ENCODE peak calls at places on chromosome 1, in six cellular contexts. One of them, this sample, is unnamed.

GRCh38 chr1:245092638-245092976 is 62.2 kb upstream of the KIF26B start:
- DNase-seq in activated T-helper 1 cell treated with anti-CD3 and anti-CD28 coated beads, Interleukin-12 subunit alpha, Interleukin-12 subunit beta, Interleukin-2, Interleukin-4 antibody, amounts not matched to agents 30 ng/mL and 10 ng/mL and 1 ng/mL, durations not matched to agents 14 hours and 24 hours and 36 hours: no peak
- DNase-seq in HS-27A: no peak
- DNase-seq in stomach: no peak
- DNase-seq in PC-3: no peak
- DNase-seq in endothelial cell: no peak
- DNase-seq in this sample: no peak

GRCh38 chr1:18643154-18644012 is 12.7 kb downstream of the PAX7 start:
- DNase-seq in activated T-helper 1 cell treated with anti-CD3 and anti-CD28 coated beads, Interleukin-12 subunit alpha, Interleukin-12 subunit beta, Interleukin-2, Interleukin-4 antibody, amounts not matched to agents 30 ng/mL and 10 ng/mL and 1 ng/mL, durations not matched to agents 14 hours and 24 hours and 36 hours: no peak
- DNase-seq in HS-27A: no peak
- DNase-seq in stomach: no peak
- DNase-seq in PC-3: peak
- DNase-seq in endothelial cell: peak
- DNase-seq in this sample: no peak

GRCh38 chr1:55015731-55016620 is 17.2 kb downstream of the BSND start:
- DNase-seq in activated T-helper 1 cell treated with anti-CD3 and anti-CD28 coated beads, Interleukin-12 subunit alpha, Interleukin-12 subunit beta, Interleukin-2, Interleukin-4 antibody, amounts not matched to agents 30 ng/mL and 10 ng/mL and 1 ng/mL, durations not matched to agents 14 hours and 24 hours and 36 hours: no peak
- DNase-seq in HS-27A: no peak
- DNase-seq in stomach: no peak
- DNase-seq in PC-3: no peak
- DNase-seq in endothelial cell: no peak
- DNase-seq in this sample: peak

GRCh38 chr1:245448858-245449534 is 294.2 kb downstream of the KIF26B start:
- DNase-seq in activated T-helper 1 cell treated with anti-CD3 and anti-CD28 coated beads, Interleukin-12 subunit alpha, Interleukin-12 subunit beta, Interleukin-2, Interleukin-4 antibody, amounts not matched to agents 30 ng/mL and 10 ng/mL and 1 ng/mL, durations not matched to agents 14 hours and 24 hours and 36 hours: no peak
- DNase-seq in HS-27A: no peak
- DNase-seq in stomach: no peak
- DNase-seq in PC-3: no peak
- DNase-seq in endothelial cell: no peak
- DNase-seq in this sample: peak

GRCh38 chr1:30379684-30380624 is 343.4 kb downstream of the MATN1 start:
- DNase-seq in activated T-helper 1 cell treated with anti-CD3 and anti-CD28 coated beads, Interleukin-12 subunit alpha, Interleukin-12 subunit beta, Interleukin-2, Interleukin-4 antibody, amounts not matched to agents 30 ng/mL and 10 ng/mL and 1 ng/mL, durations not matched to agents 14 hours and 24 hours and 36 hours: peak
- DNase-seq in HS-27A: peak
- DNase-seq in stomach: peak
- DNase-seq in PC-3: peak
- DNase-seq in endothelial cell: peak
- DNase-seq in this sample: peak

GRCh38 chr1:202088216-202088615 is 34.5 kb upstream of the GPR37L1 start:
- DNase-seq in activated T-helper 1 cell treated with anti-CD3 and anti-CD28 coated beads, Interleukin-12 subunit alpha, Interleukin-12 subunit beta, Interleukin-2, Interleukin-4 antibody, amounts not matched to agents 30 ng/mL and 10 ng/mL and 1 ng/mL, durations not matched to agents 14 hours and 24 hours and 36 hours: no peak
- DNase-seq in HS-27A: no peak
- DNase-seq in stomach: no peak
- DNase-seq in PC-3: no peak
- DNase-seq in endothelial cell: no peak
- DNase-seq in this sample: no peak

GRCh38 chr1:222081859-222082258 is 340.0 kb upstream of the DUSP10 start:
- DNase-seq in activated T-helper 1 cell treated with anti-CD3 and anti-CD28 coated beads, Interleukin-12 subunit alpha, Interleukin-12 subunit beta, Interleukin-2, Interleukin-4 antibody, amounts not matched to agents 30 ng/mL and 10 ng/mL and 1 ng/mL, durations not matched to agents 14 hours and 24 hours and 36 hours: no peak
- DNase-seq in HS-27A: no peak
- DNase-seq in stomach: no peak
- DNase-seq in PC-3: no peak
- DNase-seq in endothelial cell: no peak
- DNase-seq in this sample: peak

GRCh38 chr1:231215676-231216385 is 25.2 kb upstream of the GNPAT start:
- DNase-seq in activated T-helper 1 cell treated with anti-CD3 and anti-CD28 coated beads, Interleukin-12 subunit alpha, Interleukin-12 subunit beta, Interleukin-2, Interleukin-4 antibody, amounts not matched to agents 30 ng/mL and 10 ng/mL and 1 ng/mL, durations not matched to agents 14 hours and 24 hours and 36 hours: no peak
- DNase-seq in HS-27A: no peak
- DNase-seq in stomach: no peak
- DNase-seq in PC-3: no peak
- DNase-seq in endothelial cell: no peak
- DNase-seq in this sample: no peak

GRCh38 chr1:15155760-15156743 is 2.5 kb downstream of the TMEM51 start:
- DNase-seq in activated T-helper 1 cell treated with anti-CD3 and anti-CD28 coated beads, Interleukin-12 subunit alpha, Interleukin-12 subunit beta, Interleukin-2, Interleukin-4 antibody, amounts not matched to agents 30 ng/mL and 10 ng/mL and 1 ng/mL, durations not matched to agents 14 hours and 24 hours and 36 hours: no peak
- DNase-seq in HS-27A: no peak
- DNase-seq in stomach: no peak
- DNase-seq in PC-3: no peak
- DNase-seq in endothelial cell: no peak
- DNase-seq in this sample: no peak

GRCh38 chr1:29669912-29670311 is 433.6 kb downstream of the PTPRU start:
- DNase-seq in activated T-helper 1 cell treated with anti-CD3 and anti-CD28 coated beads, Interleukin-12 subunit alpha, Interleukin-12 subunit beta, Interleukin-2, Interleukin-4 antibody, amounts not matched to agents 30 ng/mL and 10 ng/mL and 1 ng/mL, durations not matched to agents 14 hours and 24 hours and 36 hours: no peak
- DNase-seq in HS-27A: no peak
- DNase-seq in stomach: no peak
- DNase-seq in PC-3: no peak
- DNase-seq in endothelial cell: no peak
- DNase-seq in this sample: no peak

GRCh38 chr1:4668738-4669700 is 14.6 kb downstream of the AJAP1 start:
- DNase-seq in activated T-helper 1 cell treated with anti-CD3 and anti-CD28 coated beads, Interleukin-12 subunit alpha, Interleukin-12 subunit beta, Interleukin-2, Interleukin-4 antibody, amounts not matched to agents 30 ng/mL and 10 ng/mL and 1 ng/mL, durations not matched to agents 14 hours and 24 hours and 36 hours: no peak
- DNase-seq in HS-27A: no peak
- DNase-seq in stomach: no peak
- DNase-seq in PC-3: peak
- DNase-seq in endothelial cell: no peak
- DNase-seq in this sample: peak

GRCh38 chr1:203146042-203146369 is 18.5 kb downstream of the ADORA1 start:
- DNase-seq in activated T-helper 1 cell treated with anti-CD3 and anti-CD28 coated beads, Interleukin-12 subunit alpha, Interleukin-12 subunit beta, Interleukin-2, Interleukin-4 antibody, amounts not matched to agents 30 ng/mL and 10 ng/mL and 1 ng/mL, durations not matched to agents 14 hours and 24 hours and 36 hours: no peak
- DNase-seq in HS-27A: no peak
- DNase-seq in stomach: no peak
- DNase-seq in PC-3: no peak
- DNase-seq in endothelial cell: no peak
- DNase-seq in this sample: no peak

This sample was measured in GM23248.